ENCODE peak calls at places on chromosomes 2 and 18, in nine cellular contexts. Y is AG10803; V is T-helper 2 cell; H is lung microvascular endothelial cell; X is activated CD4-positive, alpha-beta T cell treated with anti-CD3 and anti-CD28 coated beads, Interleukin-2, amount 50 U/mL, for 24 hours; Z is aorta; R is dermis blood vessel endothelial cell; Q is NCI-H510A treated with DMSO at 0.1 percent for 48 hours; E is GM23248. A is an unnamed sample.

GRCh38 chr18:54250846-54251251 is 18.5 kb upstream of the POLI start:
- DNase-seq in Y (no peak), V (peak), H (peak), X (no peak), Z (no peak), R (peak), Q (no peak), E (no peak), A (no peak)

GRCh38 chr18:23502516-23503037 is 734 bp upstream of the RMC1 start:
- DNase-seq in Y (no peak), V (no peak), H (no peak), X (no peak), Z (no peak), R (no peak), Q (peak), E (no peak), A (no peak)

GRCh38 chr2:197615033-197615652 is 60.2 kb downstream of the RFTN2 start:
- DNase-seq in Y (no peak), V (no peak), H (no peak), X (no peak), Z (no peak), R (no peak), Q (peak), E (no peak), A (no peak)

GRCh38 chr2:70936979-70937811 is 1.5 kb downstream of the ATP6V1B1 start:
- DNase-seq in Y (peak), V (no peak), H (no peak), X (no peak), Z (no peak), R (no peak), Q (no peak), E (no peak), A (peak)

GRCh38 chr2:29120846-29121245 is 5.6 kb downstream of the CLIP4 start:
- DNase-seq in Y (no peak), V (no peak), H (no peak), X (no peak), Z (no peak), R (no peak), Q (no peak), E (no peak), A (no peak)

GRCh38 chr18:59834267-59834666 is 65.5 kb upstream of the PMAIP1 start:
- DNase-seq in Y (no peak), V (peak), H (no peak), X (no peak), Z (no peak), R (no peak), Q (no peak), E (no peak), A (no peak)

GRCh38 chr18:11074879-11075278 is 74.5 kb downstream of the PIEZO2 start:
- DNase-seq in Y (no peak), V (no peak), H (no peak), X (no peak), Z (no peak), R (no peak), Q (peak), E (no peak), A (no peak)

GRCh38 chr2:167756427-167756826 is 491.0 kb downstream of the STK39 start:
- DNase-seq in Y (no peak), V (no peak), H (no peak), X (no peak), Z (no peak), R (no peak), Q (no peak), E (peak), A (no peak)

GRCh38 chr2:32918774-32919173 is 28.0 kb upstream of the LTBP1 start:
- DNase-seq in Y (no peak), V (no peak), H (peak), X (no peak), Z (no peak), R (no peak), Q (no peak), E (no peak), A (no peak)

GRCh38 chr2:16204791-16205620 is 264.7 kb downstream of the MYCN start:
- DNase-seq in Y (no peak), V (no peak), H (no peak), X (no peak), Z (no peak), R (no peak), Q (no peak), E (no peak), A (no peak)

GRCh38 chr2:16139663-16140610 is 199.6 kb downstream of the MYCN start:
- DNase-seq in Y (no peak), V (no peak), H (no peak), X (no peak), Z (no peak), R (no peak), Q (no peak), E (no peak), A (no peak)

GRCh38 chr2:43472527-43473194 is 123.2 kb downstream of the THADA start:
- DNase-seq in Y (no peak), V (no peak), H (no peak), X (no peak), Z (no peak), R (no peak), Q (peak), E (no peak), A (no peak)

GRCh38 chr2:2698182-2699116 is 367.4 kb upstream of the MYT1L start:
- DNase-seq in Y (no peak), V (peak), H (no peak), X (no peak), Z (no peak), R (no peak), Q (peak), E (peak), A (no peak)

GRCh38 chr2:191848771-191849726 is 2.2 kb upstream of the CAVIN2 start:
- DNase-seq in Y (no peak), V (no peak), H (no peak), X (no peak), Z (no peak), R (no peak), Q (no peak), E (no peak), A (no peak)